ENCODE peak calls at places on chromosomes 2 and 18, in seven cellular contexts. One of them, this sample, is unnamed.

GRCh38 chr2:239278941-239279365 is 121.9 kb downstream of the HDAC4 start:
- DNase-seq in IMR-90: no peak
- DNase-seq in dermis blood vessel endothelial cell: no peak
- DNase-seq in AG10803: peak; percentile 57
- DNase-seq in activated CD4-positive, alpha-beta T cell treated with anti-CD3 and anti-CD28 coated beads, Interleukin-2, amount 50 U/mL, for 1 hour: no peak
- DNase-seq in RPMI7951: peak; percentile 46
- DNase-seq in COR-L47: no peak
- DNase-seq in this sample: peak; percentile 80

GRCh38 chr18:8279348-8279747 is 329.9 kb upstream of the RAB12 start:
- DNase-seq in IMR-90: no peak
- DNase-seq in activated CD4-positive, alpha-beta T cell treated with anti-CD3 and anti-CD28 coated beads, Interleukin-2, amount 50 U/mL, for 1 hour: no peak
- DNase-seq in dermis blood vessel endothelial cell: no peak
- DNase-seq in AG10803: no peak
- DNase-seq in RPMI7951: no peak
- DNase-seq in COR-L47: no peak
- DNase-seq in this sample: no peak

GRCh38 chr18:77210249-77210648 is 39.4 kb upstream of the GALR1 start:
- DNase-seq in dermis blood vessel endothelial cell: no peak
- DNase-seq in RPMI7951: peak; percentile 76
- DNase-seq in AG10803: no peak
- DNase-seq in activated CD4-positive, alpha-beta T cell treated with anti-CD3 and anti-CD28 coated beads, Interleukin-2, amount 50 U/mL, for 1 hour: no peak
- DNase-seq in IMR-90: no peak
- DNase-seq in COR-L47: no peak
- DNase-seq in this sample: no peak

GRCh38 chr2:195820373-195820772 is 163.3 kb downstream of the SLC39A10 start:
- DNase-seq in IMR-90: peak; percentile 77
- DNase-seq in AG10803: peak; percentile 72
- DNase-seq in activated CD4-positive, alpha-beta T cell treated with anti-CD3 and anti-CD28 coated beads, Interleukin-2, amount 50 U/mL, for 1 hour: no peak
- DNase-seq in RPMI7951: no peak
- DNase-seq in COR-L47: no peak
- DNase-seq in dermis blood vessel endothelial cell: no peak
- DNase-seq in this sample: peak; percentile 74

GRCh38 chr2:25620077-25620476 is 53.3 kb downstream of the DTNB start:
- DNase-seq in activated CD4-positive, alpha-beta T cell treated with anti-CD3 and anti-CD28 coated beads, Interleukin-2, amount 50 U/mL, for 1 hour: no peak
- DNase-seq in COR-L47: no peak
- DNase-seq in RPMI7951: no peak
- DNase-seq in dermis blood vessel endothelial cell: no peak
- DNase-seq in IMR-90: no peak
- DNase-seq in AG10803: no peak
- DNase-seq in this sample: no peak

GRCh38 chr2:120287183-120288015 is 34.7 kb downstream of the RALB start:
- DNase-seq in activated CD4-positive, alpha-beta T cell treated with anti-CD3 and anti-CD28 coated beads, Interleukin-2, amount 50 U/mL, for 1 hour: no peak
- DNase-seq in RPMI7951: peak; percentile 95
- DNase-seq in IMR-90: peak; percentile 96
- DNase-seq in AG10803: peak; percentile 84
- DNase-seq in COR-L47: no peak
- DNase-seq in dermis blood vessel endothelial cell: peak; percentile 53
- DNase-seq in this sample: peak; percentile 97

GRCh38 chr2:232385660-232386489 is 7.3 kb downstream of the ALPP start:
- DNase-seq in COR-L47: no peak
- DNase-seq in activated CD4-positive, alpha-beta T cell treated with anti-CD3 and anti-CD28 coated beads, Interleukin-2, amount 50 U/mL, for 1 hour: no peak
- DNase-seq in dermis blood vessel endothelial cell: no peak
- DNase-seq in RPMI7951: peak; percentile 87
- DNase-seq in IMR-90: peak; percentile 81
- DNase-seq in AG10803: peak; percentile 94
- DNase-seq in this sample: peak; percentile 76

GRCh38 chr2:31654241-31654640 is 73.5 kb upstream of the SRD5A2 start:
- DNase-seq in dermis blood vessel endothelial cell: no peak
- DNase-seq in activated CD4-positive, alpha-beta T cell treated with anti-CD3 and anti-CD28 coated beads, Interleukin-2, amount 50 U/mL, for 1 hour: no peak
- DNase-seq in RPMI7951: no peak
- DNase-seq in AG10803: no peak
- DNase-seq in IMR-90: no peak
- DNase-seq in COR-L47: no peak
- DNase-seq in this sample: no peak

GRCh38 chr2:174914894-174915760 is 90.1 kb downstream of the CHN1 start:
- DNase-seq in IMR-90: no peak
- DNase-seq in RPMI7951: no peak
- DNase-seq in AG10803: peak; percentile 19
- DNase-seq in activated CD4-positive, alpha-beta T cell treated with anti-CD3 and anti-CD28 coated beads, Interleukin-2, amount 50 U/mL, for 1 hour: no peak
- DNase-seq in COR-L47: peak; percentile 61
- DNase-seq in dermis blood vessel endothelial cell: peak; percentile 45
- DNase-seq in this sample: no peak

GRCh38 chr2:232230557-232230956 is 148.0 kb upstream of the ALPP start:
- DNase-seq in IMR-90: peak; percentile 17
- DNase-seq in dermis blood vessel endothelial cell: peak; percentile 49
- DNase-seq in COR-L47: no peak
- DNase-seq in RPMI7951: peak; percentile 18
- DNase-seq in AG10803: no peak
- DNase-seq in activated CD4-positive, alpha-beta T cell treated with anti-CD3 and anti-CD28 coated beads, Interleukin-2, amount 50 U/mL, for 1 hour: no peak
- DNase-seq in this sample: peak; percentile 53

GRCh38 chr2:18404708-18405107 is 155.7 kb downstream of the RDH14 start:
- DNase-seq in activated CD4-positive, alpha-beta T cell treated with anti-CD3 and anti-CD28 coated beads, Interleukin-2, amount 50 U/mL, for 1 hour: no peak
- DNase-seq in dermis blood vessel endothelial cell: no peak
- DNase-seq in IMR-90: no peak
- DNase-seq in COR-L47: no peak
- DNase-seq in RPMI7951: peak; percentile 27
- DNase-seq in AG10803: no peak
- DNase-seq in this sample: no peak

This sample was measured in GM23248.